ENCODE peak calls at places on chromosomes 11 and 22, in four cellular contexts. V is CD8-positive, alpha-beta memory T cell; D is CD8-positive, alpha-beta T cell; E is body of pancreas. T is an unnamed sample.

GRCh38 chr22:21626735-21627469 is 2.9 kb downstream of the YDJC start:
- DNase-seq in V (no peak), D (no peak), E (no peak), T (no peak)

GRCh38 chr22:25177226-25177625 is 22.4 kb upstream of the CRYBB3 start:
- DNase-seq in V (no peak), D (no peak), E (no peak), T (no peak)

GRCh38 chr11:94938399-94939055 is 34.8 kb downstream of the CWC15 start:
- DNase-seq in V (no peak), D (no peak), E (peak), T (no peak)

GRCh38 chr22:39289445-39290247 is 29.8 kb downstream of the RPL3 start:
- DNase-seq in V (no peak), D (no peak), E (no peak), T (no peak)

GRCh38 chr11:77090046-77090372 is 12.6 kb upstream of the OMP start:
- DNase-seq in V (no peak), D (no peak), E (no peak), T (no peak)

GRCh38 chr11:128905345-128906184 is 14.4 kb downstream of the KCNJ5 start:
- DNase-seq in V (peak), D (peak), E (peak), T (no peak)

GRCh38 chr11:75150879-75151278 is at the start of gene SLCO2B1:
- DNase-seq in V (no peak), D (no peak), E (no peak), T (no peak)

GRCh38 chr11:85946221-85946620 is 91.0 kb downstream of the CCDC83 start:
- DNase-seq in V (no peak), D (no peak), E (no peak), T (peak)

GRCh38 chr11:12692238-12693074 is 18.2 kb downstream of the TEAD1 start:
- DNase-seq in V (no peak), D (no peak), E (peak), T (peak)

GRCh38 chr11:117875397-117876048 is 935 bp downstream of the FXYD6 start:
- DNase-seq in V (peak), D (peak), E (no peak), T (no peak)

GRCh38 chr11:134584001-134584561 is 172.0 kb upstream of the B3GAT1 start:
- DNase-seq in V (no peak), D (no peak), E (no peak), T (no peak)

GRCh38 chr11:111829185-111829968 is 42.0 kb downstream of the ALG9 start:
- DNase-seq in V (no peak), D (no peak), E (no peak), T (no peak)

GRCh38 chr22:26835929-26836528 is 178.6 kb downstream of the MIAT start:
- DNase-seq in V (no peak), D (no peak), E (peak), T (no peak)

GRCh38 chr11:2194877-2195755 is 23.5 kb upstream of the TH start:
- DNase-seq in V (peak), D (peak), E (peak), T (no peak)

GRCh38 chr11:61601512-61601911 is 20.6 kb upstream of the SYT7 start:
- DNase-seq in V (no peak), D (no peak), E (no peak), T (no peak)

GRCh38 chr11:66230171-66230570 is 38.3 kb upstream of the RAB1B start:
- DNase-seq in V (no peak), D (no peak), E (no peak), T (no peak)

GRCh38 chr11:65489706-65490310 is 9.0 kb upstream of the MALAT1 start:
- DNase-seq in V (no peak), D (no peak), E (no peak), T (no peak)

GRCh38 chr11:112290462-112290894 is 29.8 kb upstream of the PLET1 start:
- DNase-seq in V (no peak), D (no peak), E (no peak), T (no peak)

GRCh38 chr11:118958577-118958976 is 2.5 kb downstream of the UPK2 start:
- DNase-seq in V (no peak), D (no peak), E (no peak), T (no peak)

GRCh38 chr11:11622772-11623531 is 1.1 kb upstream of the GALNT18 start:
- DNase-seq in V (no peak), D (no peak), E (no peak), T (no peak)